ENCODE peak calls at places on chromosomes 1 and 21, in four cellular contexts. A is choroid plexus epithelial cell, C is body of pancreas, U is esophagus squamous epithelium. F is an unnamed sample.

GRCh38 chr1:7885513-7886298 is 32.8 kb upstream of the UTS2 start:
- DNase-seq in A (no peak), C (peak; percentile 93), U (no peak), F (peak; percentile 46)

GRCh38 chr1:180155202-180155682 is 573 bp downstream of the QSOX1 start:
- DNase-seq in A (no peak), C (peak; percentile 28), U (no peak), F (no peak)

GRCh38 chr1:192477630-192478029 is 97.9 kb upstream of the RGS1 start:
- DNase-seq in A (peak; percentile 76), C (no peak), U (no peak), F (peak; percentile 21)

GRCh38 chr1:56148466-56149193 is 430.7 kb downstream of the PLPP3 start:
- DNase-seq in A (no peak), C (no peak), U (no peak), F (no peak)

GRCh38 chr1:15411593-15412487 is 2.2 kb downstream of the EFHD2 start:
- DNase-seq in A (peak; percentile 57), C (peak; percentile 53), U (peak; percentile 33), F (no peak)

GRCh38 chr1:154866995-154867795 is 2.9 kb downstream of the KCNN3 start:
- DNase-seq in A (peak; percentile 84), C (peak; percentile 23), U (no peak), F (no peak)

GRCh38 chr1:163357378-163357777 is 35.6 kb downstream of the NUF2 start:
- DNase-seq in A (peak; percentile 68), C (no peak), U (no peak), F (no peak)

GRCh38 chr21:35201288-35201687 is 152.2 kb upstream of the RUNX1 start:
- DNase-seq in A (no peak), C (no peak), U (no peak), F (no peak)

GRCh38 chr1:46550751-46551231 is 656 bp downstream of the KNCN start:
- DNase-seq in A (no peak), C (no peak), U (no peak), F (no peak)

GRCh38 chr1:44947060-44947773 is 39.2 kb downstream of the EIF2B3 start:
- DNase-seq in A (peak; percentile 79), C (peak; percentile 33), U (no peak), F (no peak)

GRCh38 chr1:204782118-204782700 is 88.5 kb upstream of the NFASC start:
- DNase-seq in A (no peak), C (no peak), U (no peak), F (no peak)

GRCh38 chr1:68188060-68188538 is 44.2 kb downstream of the WLS start:
- DNase-seq in A (peak; percentile 83), C (no peak), U (no peak), F (no peak)

GRCh38 chr1:46724991-46725735 is 6.2 kb upstream of the EFCAB14 start:
- DNase-seq in A (peak; percentile 93), C (peak; percentile 83), U (no peak), F (peak; percentile 74)

GRCh38 chr21:41947596-41948403 is 6.0 kb downstream of the C2CD2 start:
- DNase-seq in A (no peak), C (no peak), U (no peak), F (no peak)

GRCh38 chr1:222346955-222347354 is 200.9 kb downstream of the HHIPL2 start:
- DNase-seq in A (no peak), C (no peak), U (no peak), F (no peak)

GRCh38 chr1:159196543-159196942 is 8.1 kb upstream of the ACKR1 start:
- DNase-seq in A (peak; percentile 14), C (no peak), U (no peak), F (no peak)

GRCh38 chr1:20440785-20441200 is 45.2 kb downstream of the CAMK2N1 start:
- DNase-seq in A (peak; percentile 63), C (peak; percentile 39), U (no peak), F (no peak)

GRCh38 chr1:10694274-10694632 is 102.2 kb downstream of the CASZ1 start:
- DNase-seq in A (peak; percentile 2), C (no peak), U (no peak), F (no peak)

GRCh38 chr21:31184462-31184861 is 146.2 kb upstream of the KRTAP19-8 start:
- DNase-seq in A (no peak), C (no peak), U (no peak), F (no peak)

GRCh38 chr1:20848162-20848561 is 61.1 kb upstream of the HP1BP3 start:
- DNase-seq in A (peak; percentile 50), C (no peak), U (no peak), F (no peak)

GRCh38 chr1:158101944-158102343 is 78.8 kb upstream of the CD1D start:
- DNase-seq in A (peak; percentile 30), C (no peak), U (no peak), F (no peak)

GRCh38 chr1:9630331-9631081 is 21.0 kb upstream of the PIK3CD start:
- DNase-seq in A (no peak), C (no peak), U (no peak), F (no peak)

GRCh38 chr1:235919127-235919796 is 52.6 kb upstream of the LYST start:
- DNase-seq in A (no peak), C (no peak), U (no peak), F (no peak)

GRCh38 chr1:113042336-113043143 is 30.5 kb upstream of the LRIG2 start:
- DNase-seq in A (peak; percentile 82), C (peak; percentile 75), U (no peak), F (no peak)

GRCh38 chr1:54977938-54978337 is 2.5 kb upstream of the TMEM61 start:
- DNase-seq in A (no peak), C (no peak), U (no peak), F (no peak)

GRCh38 chr21:25934771-25935224 is 200.0 kb downstream of the GABPA start:
- DNase-seq in A (peak; percentile 96), C (peak; percentile 81), U (no peak), F (peak; percentile 96)

GRCh38 chr1:21539933-21540332 is 30.7 kb downstream of the ALPL start:
- DNase-seq in A (peak; percentile 26), C (peak; percentile 10), U (no peak), F (no peak)

GRCh38 chr1:211628446-211628845 is 47.0 kb downstream of the NEK2 start:
- DNase-seq in A (no peak), C (no peak), U (no peak), F (no peak)

GRCh38 chr1:187734427-187734826 is 905.7 kb downstream of the PLA2G4A start:
- DNase-seq in A (no peak), C (no peak), U (no peak), F (no peak)

GRCh38 chr1:98103617-98104284 is 182.9 kb upstream of the DPYD start:
- DNase-seq in A (peak; percentile 70), C (no peak), U (no peak), F (no peak)

GRCh38 chr21:45931397-45931969 is 50.1 kb upstream of the COL6A1 start:
- DNase-seq in A (no peak), C (no peak), U (no peak), F (no peak)

GRCh38 chr1:13766906-13767564 is 67.0 kb downstream of the PRDM2 start:
- DNase-seq in A (peak; percentile 48), C (no peak), U (no peak), F (no peak)

GRCh38 chr1:162136760-162137537 is 67.5 kb downstream of the NOS1AP start:
- DNase-seq in A (peak; percentile 94), C (no peak), U (no peak), F (no peak)

GRCh38 chr1:17795836-17796645 is 40.9 kb downstream of the ACTL8 start:
- DNase-seq in A (no peak), C (no peak), U (no peak), F (no peak)

DNA sequence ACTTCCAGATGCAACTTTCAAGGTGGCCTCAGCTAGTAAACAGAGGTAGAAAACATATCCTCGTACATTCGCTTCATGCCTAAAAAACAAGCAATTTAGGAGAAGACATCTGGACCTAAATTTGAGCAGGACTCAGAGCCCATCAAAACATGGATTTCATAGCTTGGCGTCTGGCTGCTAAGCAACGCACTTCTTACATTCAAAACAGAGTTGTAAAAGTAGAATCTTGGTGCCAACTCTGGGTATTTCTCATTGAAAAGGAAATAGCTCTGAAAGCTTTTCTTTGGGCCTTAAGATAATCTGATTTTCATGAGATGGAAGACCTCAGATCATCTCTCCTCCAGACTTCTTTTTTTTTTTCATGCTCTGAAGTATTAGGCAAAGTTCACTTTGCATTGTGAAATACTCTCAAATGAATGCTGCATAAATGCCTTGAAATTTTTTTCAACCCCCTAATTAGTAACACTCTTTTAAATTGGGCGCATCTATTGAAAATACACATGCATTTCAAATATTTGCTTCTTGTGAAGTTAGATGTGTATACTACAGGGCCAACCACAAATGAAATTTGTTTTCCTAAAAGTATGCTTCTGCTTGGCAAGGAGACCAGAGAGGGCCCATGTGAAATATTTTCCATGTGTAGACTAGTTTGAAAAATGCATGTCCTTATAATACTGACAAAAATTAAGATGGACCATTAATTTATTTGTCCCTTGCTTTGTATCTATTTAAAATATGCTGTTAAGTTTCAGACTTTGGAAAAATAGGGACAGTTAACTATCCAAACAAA is 4.2 kb downstream of the ADAMTS5 start:
- DNase-seq in A (no peak), C (no peak), U (no peak), F (no peak)
- H3K4me3 ChIP-seq in A (no peak overlapping the region), C (no peak overlapping the region), U (peak overlapping the region; percentile 49), F (no peak overlapping the region)

GRCh38 chr1:30981172-30981571 is 72.6 kb upstream of the SDC3 start:
- DNase-seq in A (no peak), C (no peak), U (no peak), F (no peak)

GRCh38 chr1:30984991-30985503 is 76.5 kb upstream of the SDC3 start:
- DNase-seq in A (no peak), C (no peak), U (no peak), F (peak; percentile 8)

GRCh38 chr1:30982431-30982830 is 73.9 kb upstream of the SDC3 start:
- DNase-seq in A (no peak), C (no peak), U (no peak), F (no peak)

GRCh38 chr1:30984167-30984870 is 75.8 kb upstream of the SDC3 start:
- DNase-seq in A (no peak), C (no peak), U (no peak), F (peak; percentile 70)

GRCh38 chr1:30982937-30983336 is 74.4 kb upstream of the SDC3 start:
- DNase-seq in A (peak; percentile 74), C (no peak), U (no peak), F (no peak)
- TF ChIP-seq CTCF in A (peak; percentile 60), C (no peak), U (no peak), F (no peak)

DNA sequence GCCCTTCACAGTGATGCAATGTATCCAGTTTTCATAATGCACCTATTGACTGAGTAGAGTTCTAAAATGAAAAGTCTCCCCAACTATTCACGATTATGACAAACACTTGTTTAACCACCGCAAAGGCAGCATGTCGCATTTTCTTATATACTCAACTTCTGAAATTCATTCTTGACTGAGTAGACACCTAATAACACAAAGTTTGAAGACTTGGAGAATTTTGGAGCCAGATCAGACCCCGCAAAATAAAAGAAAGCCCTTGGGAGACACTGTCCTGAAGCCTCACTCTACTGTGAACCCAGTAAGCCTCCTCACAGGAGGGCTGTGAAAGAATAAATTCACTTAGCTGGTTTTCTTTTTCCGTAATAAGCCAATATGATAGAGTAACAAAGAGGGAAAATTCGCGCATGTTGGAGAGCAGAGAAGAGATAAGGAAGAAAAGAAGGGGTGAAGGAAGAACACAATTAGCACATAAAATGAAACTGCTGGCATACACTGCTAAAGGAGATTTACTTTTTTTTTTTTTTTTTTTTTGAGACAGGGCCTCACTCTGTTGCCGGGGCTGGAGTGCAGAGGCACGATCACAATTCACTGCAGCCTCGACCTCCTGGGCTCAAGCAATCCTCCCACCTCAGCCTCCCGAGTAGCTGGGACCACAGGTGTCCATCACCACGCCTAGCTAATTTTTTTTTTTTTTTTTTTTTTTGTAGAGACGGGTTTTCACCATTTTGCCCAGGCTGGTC is 492 bp upstream of the COLGALT2 start:
- DNase-seq in A (no peak), C (no peak), U (no peak), F (no peak)
- H3K4me3 ChIP-seq in A (no peak overlapping the region), C (no peak overlapping the region), U (no peak overlapping the region), F (no peak overlapping the region)

GRCh38 chr1:246151796-246152434 is 355.2 kb downstream of the SMYD3 start:
- DNase-seq in A (no peak), C (no peak), U (no peak), F (no peak)
- TF ChIP-seq CTCF in A (peak; percentile 15), C (no peak), U (no peak), F (no peak)

GRCh38 chr1:224624432-224624831 is 8.3 kb downstream of the CNIH3 start:
- DNase-seq in A (no peak), C (no peak), U (no peak), F (no peak)
- H3K4me3 ChIP-seq in A (no peak overlapping the region), C (no peak overlapping the region), U (no peak overlapping the region), F (no peak overlapping the region)